ENCODE peak calls at places on chromosomes 4 and X, in seven cellular contexts. K, T, Q, R, D, S and C are unnamed samples.

GRCh38 chr4:101970555-101970954 is 180.0 kb downstream of the BANK1 start:
- DNase-seq in K (no peak), T (no peak), Q (no peak), R (no peak), D (peak), S (no peak), C (no peak)

GRCh38 chr4:151417766-151418376 is 8.9 kb downstream of the FHIP1A start:
- DNase-seq in K (no peak), T (no peak), Q (no peak), R (no peak), D (no peak), S (no peak), C (no peak)

GRCh38 chr4:130210871-130211270 is 1114.9 kb downstream of the C4orf33 start:
- DNase-seq in K (peak), T (no peak), Q (no peak), R (no peak), D (peak), S (no peak), C (no peak)

GRCh38 chr4:15043226-15043625 is 40.9 kb downstream of the CPEB2 start:
- DNase-seq in K (peak), T (no peak), Q (no peak), R (no peak), D (peak), S (no peak), C (no peak)

GRCh38 chr4:184066584-184067300 is 150.9 kb downstream of the ENPP6 start:
- DNase-seq in K (no peak), T (no peak), Q (peak), R (no peak), D (no peak), S (no peak), C (no peak)

GRCh38 chr4:39346856-39347519 is 19.2 kb downstream of the RFC1 start:
- DNase-seq in K (no peak), T (no peak), Q (no peak), R (no peak), D (no peak), S (no peak), C (no peak)

GRCh38 chr4:161208564-161208963 is 955.2 kb downstream of the FSTL5 start:
- DNase-seq in K (no peak), T (no peak), Q (no peak), R (no peak), D (no peak), S (no peak), C (no peak)

GRCh38 chrX:39953027-39953426 is 144.7 kb downstream of the BCOR start:
- DNase-seq in K (no peak), T (no peak), Q (no peak), R (no peak), D (no peak), S (no peak), C (no peak)

GRCh38 chr4:156347412-156348075 is 393.9 kb upstream of the CTSO start:
- DNase-seq in K (peak), T (no peak), Q (no peak), R (no peak), D (no peak), S (no peak), C (no peak)

GRCh38 chrX:78476701-78477100 is 149.3 kb upstream of the CYSLTR1 start:
- DNase-seq in K (no peak), T (no peak), Q (no peak), R (no peak), D (no peak), S (no peak), C (no peak)

GRCh38 chrX:15674899-15675489 is 10.4 kb upstream of the CLTRN start:
- DNase-seq in K (peak), T (no peak), Q (peak), R (peak), D (peak), S (peak), C (peak)

GRCh38 chr4:23921447-23921845 is 31.6 kb upstream of the PPARGC1A start:
- DNase-seq in K (no peak), T (no peak), Q (no peak), R (no peak), D (no peak), S (no peak), C (no peak)

GRCh38 chr4:113445286-113445685 is 316.3 kb downstream of the CAMK2D start:
- DNase-seq in K (no peak), T (no peak), Q (peak), R (peak), D (peak), S (no peak), C (peak)

GRCh38 chr4:139144161-139144859 is 32.7 kb downstream of the ELF2 start:
- DNase-seq in K (no peak), T (no peak), Q (no peak), R (peak), D (no peak), S (no peak), C (peak)

GRCh38 chrX:7586126-7586525 is 256.8 kb upstream of the VCX start:
- DNase-seq in K (no peak), T (no peak), Q (no peak), R (no peak), D (no peak), S (no peak), C (no peak)

GRCh38 chrX:95076449-95076848 is 1402.4 kb downstream of the FAM133A start:
- DNase-seq in K (no peak), T (no peak), Q (no peak), R (no peak), D (peak), S (no peak), C (no peak)

GRCh38 chr4:56764775-56765174 is 56.7 kb downstream of the SPINK2 start:
- DNase-seq in K (no peak), T (no peak), Q (no peak), R (no peak), D (no peak), S (no peak), C (no peak)

GRCh38 chrX:40406330-40406859 is 174.4 kb upstream of the ATP6AP2 start:
- DNase-seq in K (no peak), T (no peak), Q (no peak), R (no peak), D (no peak), S (no peak), C (peak)

GRCh38 chrX:118495958-118496762 is 545 bp downstream of the DOCK11 start:
- DNase-seq in K (no peak), T (no peak), Q (peak), R (peak), D (peak), S (peak), C (peak)

GRCh38 chr4:25182941-25183340 is 22.7 kb upstream of the SEPSECS start:
- DNase-seq in K (no peak), T (no peak), Q (no peak), R (no peak), D (no peak), S (no peak), C (no peak)

GRCh38 chr4:93832097-93832496 is 3.5 kb downstream of the ATOH1 start:
- DNase-seq in K (no peak), T (no peak), Q (no peak), R (no peak), D (no peak), S (no peak), C (no peak)

GRCh38 chr4:74794341-74794801 is at the start of gene BTC:
- DNase-seq in K (peak), T (no peak), Q (peak), R (peak), D (peak), S (peak), C (no peak)

GRCh38 chr4:98996056-98996941 is 778 bp downstream of the METAP1 start:
- DNase-seq in K (no peak), T (no peak), Q (peak), R (no peak), D (peak), S (no peak), C (no peak)

GRCh38 chr4:182745268-182745667 is 171.9 kb downstream of the DCTD start:
- DNase-seq in K (no peak), T (no peak), Q (no peak), R (no peak), D (no peak), S (peak), C (no peak)

GRCh38 chrX:10482708-10483107 is 137.7 kb downstream of the MID1 start:
- DNase-seq in K (no peak), T (no peak), Q (no peak), R (no peak), D (no peak), S (no peak), C (no peak)

GRCh38 chrX:109954955-109955354 is 48.0 kb upstream of the TMEM164 start:
- DNase-seq in K (no peak), T (no peak), Q (no peak), R (no peak), D (no peak), S (no peak), C (no peak)

GRCh38 chr4:48270516-48270897 is 869 bp upstream of the TEC start:
- DNase-seq in K (no peak), T (no peak), Q (no peak), R (no peak), D (peak), S (no peak), C (no peak)

GRCh38 chr4:48271048-48271452 is 1.4 kb upstream of the TEC start:
- DNase-seq in K (no peak), T (no peak), Q (no peak), R (no peak), D (no peak), S (no peak), C (no peak)

GRCh38 chr4:48268956-48269860 is at the start of gene TEC:
- DNase-seq in K (peak), T (peak), Q (peak), R (peak), D (peak), S (peak), C (peak)

GRCh38 chr4:48271626-48272025 is 2.0 kb upstream of the TEC start:
- DNase-seq in K (no peak), T (no peak), Q (no peak), R (no peak), D (no peak), S (no peak), C (no peak)

GRCh38 chr4:48269861-48270515 is 350 bp upstream of the TEC start:
- DNase-seq in K (peak), T (peak), Q (peak), R (peak), D (peak), S (peak), C (peak)
- TF ChIP-seq CTCF in K (peak), T (peak), Q (peak), R (no peak), D (no peak), S (no peak), C (peak)

DNA sequence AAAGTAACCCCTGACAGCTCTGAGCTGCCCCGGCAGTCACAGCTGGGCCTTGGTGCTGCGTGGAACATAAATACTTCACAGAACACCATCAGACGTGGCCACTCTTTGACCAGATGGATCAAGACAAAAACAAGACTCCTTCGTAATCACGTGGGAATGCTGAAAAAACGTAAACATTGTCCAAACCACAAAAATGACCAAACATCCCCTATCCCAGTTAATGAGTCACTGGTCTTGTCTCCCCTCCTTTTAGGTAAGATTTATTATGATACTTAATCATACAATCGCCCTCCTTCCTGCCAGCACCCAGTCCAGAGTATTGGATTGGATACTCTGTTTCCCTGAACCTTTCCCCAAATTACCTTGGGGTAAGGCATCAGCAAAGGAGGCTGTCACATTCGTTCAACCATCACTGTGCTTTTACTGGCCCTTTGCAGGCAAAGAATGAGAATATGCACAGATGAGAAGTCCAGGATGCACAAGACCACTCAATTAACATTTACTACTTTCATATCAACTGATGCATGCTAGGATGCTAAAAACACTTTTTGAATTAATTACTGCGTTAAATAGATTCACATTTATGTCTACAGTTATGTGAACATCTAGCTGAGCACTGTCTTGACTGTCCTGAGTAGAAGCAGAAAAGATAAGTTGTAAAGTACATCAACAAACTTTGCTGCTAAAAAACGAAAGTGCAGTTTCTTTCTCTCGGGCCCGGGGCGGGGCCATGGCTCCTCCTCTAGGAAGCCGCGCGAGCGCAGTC is 502 bp upstream of the TCEANC start:
- DNase-seq in K (peak), T (no peak), Q (no peak), R (no peak), D (peak), S (no peak), C (no peak)
- TF ChIP-seq POLR2A in K (no peak), T (no peak), Q (no peak), R (no peak), D (no peak), S (no peak), C (no peak)

DNA sequence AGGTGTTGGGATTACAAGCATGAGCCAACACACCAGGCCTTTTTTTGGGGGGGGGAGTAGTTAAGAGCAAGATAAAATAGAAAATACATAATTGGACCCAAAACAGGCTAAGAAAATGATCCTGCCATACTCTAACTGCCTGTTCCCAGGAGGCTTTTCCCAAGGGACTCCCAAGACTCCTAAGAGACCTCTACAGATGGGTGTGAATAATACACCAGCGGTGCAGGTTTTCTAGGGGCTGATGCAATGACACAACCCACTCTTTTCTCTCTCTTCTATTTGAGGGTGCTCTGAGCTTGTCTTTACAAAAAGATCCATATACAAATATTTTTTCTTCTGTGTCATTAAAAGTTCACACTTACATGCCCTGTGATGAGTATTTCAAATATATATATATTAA is 116.9 kb downstream of the RASL11B start:
- DNase-seq in K (peak), T (no peak), Q (no peak), R (no peak), D (no peak), S (no peak), C (no peak)
- TF ChIP-seq CTCF in K (no peak), T (no peak), Q (no peak), R (no peak), D (no peak), S (no peak), C (no peak)

DNA sequence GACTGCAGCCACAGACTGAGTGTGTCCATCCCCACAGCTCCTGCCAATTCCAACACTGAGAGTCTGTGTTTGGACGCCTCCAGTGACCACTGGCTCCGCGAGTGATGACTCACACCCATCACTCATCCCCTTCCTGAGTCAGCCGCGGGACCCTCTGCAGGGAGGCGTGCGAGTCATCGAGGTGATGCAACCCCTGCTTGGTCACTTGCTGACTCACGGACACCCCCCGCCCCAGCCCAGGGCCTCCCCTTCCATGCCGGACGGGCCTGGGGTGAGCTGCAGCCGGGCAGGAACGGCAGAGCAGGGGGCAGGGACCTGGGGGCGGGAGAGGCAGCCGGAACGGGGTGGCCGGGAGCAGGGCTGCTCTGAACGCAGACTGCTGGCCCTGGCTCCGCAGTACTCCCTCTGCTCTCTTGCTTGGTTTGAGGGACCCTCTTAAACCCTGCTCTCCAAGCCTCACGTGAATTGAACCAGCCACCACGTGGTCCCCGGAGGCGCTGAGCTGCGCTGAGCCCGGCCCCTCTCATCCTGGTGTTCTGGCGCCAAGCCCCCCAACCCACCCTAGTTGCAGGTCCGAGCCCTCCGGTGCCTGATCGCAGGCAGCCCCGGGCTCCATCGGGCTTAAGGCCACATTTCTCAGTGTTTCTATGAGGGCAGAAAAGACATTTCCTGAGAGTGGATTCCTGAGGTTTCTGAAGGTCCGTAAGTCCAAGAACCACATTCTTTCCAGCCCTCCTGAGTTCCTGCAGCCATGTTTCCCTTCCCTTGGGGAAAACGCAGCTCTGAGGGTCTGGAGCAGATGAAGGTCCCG is 32.4 kb downstream of the FGFRL1 start:
- DNase-seq in K (peak), T (peak), Q (peak), R (peak), D (peak), S (no peak), C (peak)
- TF ChIP-seq POLR2A in K (no peak), T (no peak), Q (no peak), R (no peak), D (no peak), S (no peak), C (no peak)